ENCODE peak calls at places on chromosomes 4 and X, in eight cellular contexts. Q is mesendoderm, T is neuronal stem cell, Z is ovary, M is nucleus accumbens, X is kidney tubule cell, L is transverse colon, I is breast epithelium. E is an unnamed sample.

GRCh38 chr4:159292137-159292896 is 189.4 kb downstream of the RAPGEF2 start:
- DNase-seq in Q (peak), T (no peak), Z (no peak), M (no peak), X (no peak), L (no peak), I (no peak), E (no peak)

GRCh38 chr4:169774466-169775445 is 17.0 kb upstream of the HPF1 start:
- DNase-seq in Q (no peak), T (no peak), Z (no peak), M (peak), X (no peak), L (no peak), I (no peak), E (no peak)

GRCh38 chr4:7365472-7366179 is 69.1 kb downstream of the PSAPL1 start:
- DNase-seq in Q (no peak), T (no peak), Z (no peak), M (peak), X (no peak), L (no peak), I (no peak), E (peak)

GRCh38 chr4:98260047-98260578 is 1.1 kb upstream of the RAP1GDS1 start:
- DNase-seq in Q (peak), T (no peak), Z (peak), M (peak), X (no peak), L (peak), I (peak), E (peak)

GRCh38 chr4:122845066-122845465 is 18.4 kb downstream of the FGF2 start:
- DNase-seq in Q (no peak), T (no peak), Z (no peak), M (no peak), X (no peak), L (no peak), I (no peak), E (no peak)

GRCh38 chr4:176444741-176445140 is 125.0 kb downstream of the SPCS3 start:
- DNase-seq in Q (no peak), T (no peak), Z (no peak), M (no peak), X (no peak), L (no peak), I (no peak), E (no peak)

GRCh38 chrX:21956783-21957182 is 16.3 kb downstream of the SMS start:
- DNase-seq in Q (no peak), T (no peak), Z (no peak), M (no peak), X (no peak), L (no peak), I (no peak), E (no peak)

GRCh38 chr4:2792711-2793577 is at the start of gene SH3BP2:
- DNase-seq in Q (peak), T (peak), Z (peak), M (no peak), X (peak), L (peak), I (peak), E (peak)

GRCh38 chrX:100895365-100896075 is 21.4 kb upstream of the NOX1 start:
- DNase-seq in Q (peak), T (peak), Z (no peak), M (no peak), X (peak), L (peak), I (no peak), E (peak)

GRCh38 chr4:41455215-41455614 is 82.7 kb upstream of the LIMCH1 start:
- DNase-seq in Q (peak), T (no peak), Z (no peak), M (no peak), X (no peak), L (no peak), I (no peak), E (no peak)

GRCh38 chr4:6465985-6466384 is 6.4 kb downstream of the PPP2R2C start:
- DNase-seq in Q (no peak), T (no peak), Z (no peak), M (no peak), X (no peak), L (no peak), I (no peak), E (no peak)

GRCh38 chr4:158255727-158256324 is 45.5 kb downstream of the TMEM144 start:
- DNase-seq in Q (peak), T (peak), Z (no peak), M (no peak), X (peak), L (no peak), I (no peak), E (peak)

GRCh38 chr4:3252480-3252828 is 3.5 kb downstream of the MSANTD1 start:
- DNase-seq in Q (no peak), T (no peak), Z (no peak), M (no peak), X (no peak), L (no peak), I (no peak), E (no peak)

GRCh38 chr4:142331646-142332045 is 514.5 kb downstream of the INPP4B start:
- DNase-seq in Q (no peak), T (no peak), Z (no peak), M (no peak), X (no peak), L (no peak), I (no peak), E (no peak)

GRCh38 chr4:153785830-153786721 is 2.8 kb downstream of the SFRP2 start:
- DNase-seq in Q (peak), T (no peak), Z (no peak), M (no peak), X (peak), L (no peak), I (no peak), E (peak)

GRCh38 chr4:156765277-156765676 is 206.3 kb downstream of the PDGFC start:
- DNase-seq in Q (no peak), T (no peak), Z (no peak), M (no peak), X (no peak), L (no peak), I (no peak), E (no peak)

GRCh38 chr4:187251896-187252295 is 528.2 kb upstream of the FAT1 start:
- DNase-seq in Q (no peak), T (no peak), Z (no peak), M (no peak), X (no peak), L (no peak), I (no peak), E (no peak)

GRCh38 chrX:67159437-67159836 is 384.4 kb upstream of the AR start:
- DNase-seq in Q (no peak), T (no peak), Z (no peak), M (no peak), X (no peak), L (no peak), I (no peak), E (no peak)

GRCh38 chr4:123651127-123651526 is 254.5 kb downstream of the SPRY1 start:
- DNase-seq in Q (no peak), T (no peak), Z (no peak), M (no peak), X (no peak), L (no peak), I (peak), E (no peak)

GRCh38 chr4:148090503-148091476 is 351.4 kb downstream of the NR3C2 start:
- DNase-seq in Q (no peak), T (no peak), Z (no peak), M (no peak), X (no peak), L (no peak), I (no peak), E (no peak)

GRCh38 chr4:56643596-56643995 is 37.5 kb downstream of the HOPX start:
- DNase-seq in Q (no peak), T (no peak), Z (no peak), M (no peak), X (no peak), L (no peak), I (no peak), E (no peak)

GRCh38 chr4:172377486-172378140 is 564.4 kb downstream of the GALNTL6 start:
- DNase-seq in Q (no peak), T (no peak), Z (peak), M (no peak), X (no peak), L (no peak), I (no peak), E (no peak)

GRCh38 chr4:111499291-111499690 is 646.0 kb upstream of the FAM241A start:
- DNase-seq in Q (no peak), T (no peak), Z (no peak), M (no peak), X (no peak), L (no peak), I (no peak), E (no peak)

GRCh38 chr4:184424993-184425758 is 49.2 kb downstream of the IRF2 start:
- DNase-seq in Q (no peak), T (no peak), Z (no peak), M (no peak), X (peak), L (no peak), I (peak), E (no peak)

GRCh38 chrX:100681581-100681980 is 37.6 kb downstream of the SRPX2 start:
- DNase-seq in Q (no peak), T (no peak), Z (no peak), M (no peak), X (no peak), L (no peak), I (no peak), E (no peak)

GRCh38 chr4:55736605-55737183 is 82.9 kb upstream of the EXOC1L start:
- DNase-seq in Q (no peak), T (no peak), Z (no peak), M (no peak), X (peak), L (no peak), I (no peak), E (peak)

GRCh38 chr4:13917010-13917409 is 289.5 kb upstream of the BOD1L1 start:
- DNase-seq in Q (no peak), T (no peak), Z (no peak), M (no peak), X (peak), L (no peak), I (no peak), E (no peak)

E was measured in small intestine.